ENCODE peak calls at places on chromosomes 5 and 9, in six cellular contexts. Z is pancreas, B is stomach, Q is dorsolateral prefrontal cortex, H is kidney, A is psoas muscle. Y is an unnamed sample.

GRCh38 chr5:173884402-173885053 is 3.6 kb upstream of the CPEB4 start:
- DNase-seq in B (peak; percentile 71), Z (no peak), H (no peak), A (no peak), Q (no peak), Y (no peak)

GRCh38 chr9:70535546-70536323 is 121.3 kb upstream of the KLF9 start:
- DNase-seq in B (no peak), H (no peak), Q (no peak), Z (no peak), A (no peak), Y (no peak)

GRCh38 chr5:161311965-161312364 is 234.6 kb downstream of the GABRB2 start:
- DNase-seq in Q (no peak), A (no peak), H (no peak), Z (no peak), B (no peak), Y (no peak)

GRCh38 chr5:143308726-143309125 is 94.8 kb downstream of the NR3C1 start:
- DNase-seq in B (no peak), Z (no peak), Q (no peak), A (no peak), H (no peak), Y (no peak)

GRCh38 chr5:73902327-73903051 is 276.5 kb downstream of the ARHGEF28 start:
- DNase-seq in A (no peak), B (no peak), Q (peak; percentile 47), Z (no peak), H (no peak), Y (peak; percentile 81)

GRCh38 chr5:171845857-171846785 is 60.5 kb downstream of the SMIM23 start:
- DNase-seq in H (no peak), Z (no peak), B (no peak), Q (no peak), A (peak; percentile 54), Y (peak; percentile 26)

GRCh38 chr5:176796411-176796810 is 13.9 kb upstream of the UNC5A start:
- DNase-seq in Z (no peak), A (no peak), B (no peak), Q (no peak), H (no peak), Y (no peak)

GRCh38 chr9:125750656-125751035 is 3.5 kb downstream of the PBX3 start:
- DNase-seq in A (no peak), B (no peak), Z (no peak), H (no peak), Q (no peak), Y (peak; percentile 33)

GRCh38 chr5:172044631-172045314 is 38.3 kb upstream of the FBXW11 start:
- DNase-seq in H (no peak), A (no peak), Z (no peak), Q (no peak), B (no peak), Y (no peak)

GRCh38 chr9:121708768-121709488 is 57.5 kb downstream of the DAB2IP start:
- DNase-seq in B (no peak), A (peak; percentile 45), H (no peak), Z (no peak), Q (peak; percentile 68), Y (no peak)

GRCh38 chr5:135235002-135235401 is 164.0 kb downstream of the MACROH2A1 start:
- DNase-seq in Q (no peak), A (no peak), H (no peak), B (no peak), Z (no peak), Y (no peak)

GRCh38 chr5:153584561-153585359 is 94.3 kb downstream of the GRIA1 start:
- DNase-seq in B (no peak), A (no peak), H (no peak), Z (no peak), Q (no peak), Y (no peak)

GRCh38 chr5:56490971-56491468 is 257.9 kb upstream of the ANKRD55 start:
- DNase-seq in A (no peak), Q (no peak), H (no peak), Z (no peak), B (no peak), Y (no peak)

GRCh38 chr9:89497978-89498844 is at the start of gene SEMA4D:
- DNase-seq in Z (peak; percentile 79), H (peak; percentile 89), A (peak; percentile 72), B (peak; percentile 84), Q (peak; percentile 76), Y (no peak)

GRCh38 chr9:125634040-125634717 is 72.8 kb downstream of the MAPKAP1 start:
- DNase-seq in Z (no peak), A (no peak), Q (no peak), H (no peak), B (no peak), Y (peak; percentile 38)

GRCh38 chr9:1804128-1804865 is 210.8 kb upstream of the SMARCA2 start:
- DNase-seq in Q (no peak), A (no peak), B (no peak), H (no peak), Z (no peak), Y (no peak)

GRCh38 chr5:43038523-43038989 is 1.6 kb downstream of the ANXA2R start:
- DNase-seq in Z (no peak), Q (no peak), A (no peak), H (no peak), B (no peak), Y (no peak)

GRCh38 chr9:129441852-129442251 is 179.0 kb downstream of the C9orf50 start:
- DNase-seq in Z (no peak), A (no peak), Q (no peak), B (no peak), H (no peak), Y (no peak)

GRCh38 chr5:138949988-138950387 is 74.9 kb upstream of the LRRTM2 start:
- DNase-seq in A (no peak), Q (peak; percentile 34), Z (no peak), H (peak; percentile 32), B (peak; percentile 75), Y (no peak)

GRCh38 chr9:85521331-85522197 is 220.2 kb downstream of the AGTPBP1 start:
- DNase-seq in Q (peak; percentile 78), H (no peak), Z (no peak), B (no peak), A (peak; percentile 69), Y (no peak)

GRCh38 chr9:83538172-83538889 is at the start of gene FRMD3:
- DNase-seq in B (peak; percentile 88), Z (peak; percentile 90), H (peak; percentile 94), A (peak; percentile 78), Q (peak; percentile 69), Y (peak; percentile 81)

GRCh38 chr9:98054376-98054951 is 2.1 kb upstream of the NANS start:
- DNase-seq in B (no peak), Q (no peak), A (no peak), H (peak; percentile 54), Z (no peak), Y (no peak)

GRCh38 chr9:98062161-98062560 is 5.6 kb downstream of the NANS start:
- DNase-seq in H (no peak), A (no peak), Q (no peak), Z (no peak), B (no peak), Y (no peak)

GRCh38 chr9:98057095-98057799 is 715 bp downstream of the NANS start:
- DNase-seq in H (no peak), Q (no peak), Z (no peak), B (no peak), A (no peak), Y (peak; percentile 18)

GRCh38 chr9:98056403-98057094 is at the start of gene NANS:
- DNase-seq in A (peak; percentile 94), Q (peak; percentile 93), H (peak; percentile 98), B (peak; percentile 96), Z (peak; percentile 98), Y (peak; percentile 96)
- TF ChIP-seq CTCF in A (no peak), Q (peak; percentile 14), H (no peak), B (no peak), Z (no peak), Y (no peak)

GRCh38 chr9:22240619-22241018 is 206.0 kb upstream of the DMRTA1 start:
- DNase-seq in Z (no peak), B (no peak), Q (no peak), A (no peak), H (no peak), Y (peak; percentile 39)
- H3K4me3 ChIP-seq in Z (no peak overlapping the region), B (no peak overlapping the region), Q (no peak overlapping the region), A (no peak overlapping the region), H (no peak overlapping the region), Y (no peak overlapping the region)

DNA sequence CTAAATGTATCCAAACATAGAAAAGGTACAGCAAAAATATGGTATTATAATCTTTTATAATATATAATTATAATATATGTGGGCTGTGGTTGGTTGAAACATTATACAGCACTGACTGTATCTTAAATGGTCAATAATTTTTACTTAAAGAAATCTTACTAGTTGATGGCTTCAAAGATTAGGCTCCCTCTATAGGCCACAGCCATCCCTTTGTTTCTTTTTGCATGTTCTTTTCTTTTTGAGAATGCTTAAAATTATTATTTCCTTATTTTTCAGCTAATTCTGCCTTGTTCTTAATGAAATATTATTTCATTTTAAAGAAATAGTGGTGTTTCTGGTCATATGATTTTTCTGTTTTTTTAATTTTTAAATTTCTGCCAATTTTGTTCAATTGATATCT is 128.5 kb downstream of the MAST4 start:
- DNase-seq in B (no peak), Q (no peak), H (no peak), Z (no peak), A (no peak), Y (no peak)
- TF ChIP-seq CTCF in B (no peak), Q (no peak), H (no peak), Z (no peak), A (no peak), Y (peak; percentile 43)

GRCh38 chr5:44387911-44388310 is 1.3 kb downstream of the FGF10 start:
- DNase-seq in A (no peak), B (no peak), Q (no peak), Z (peak; percentile 57), H (peak; percentile 74), Y (no peak)
- H3K4me3 ChIP-seq in A (peak overlapping the region; percentile 67), B (peak overlapping the region; percentile 57), Q (peak overlapping the region; percentile 52), Z (peak overlapping the region; percentile 33), H (peak overlapping the region; percentile 59), Y (no peak overlapping the region)

GRCh38 chr5:136308396-136308795 is 56.9 kb downstream of the TRPC7 start:
- DNase-seq in H (no peak), A (no peak), B (no peak), Z (no peak), Q (no peak), Y (no peak)
- TF ChIP-seq CTCF in H (no peak), A (no peak), B (no peak), Z (no peak), Q (no peak), Y (no peak)